ENCODE peak calls at places on chromosomes 2 and 18, in six cellular contexts. V is fibroblast of pulmonary artery, H is KBM-7, U is gastrocnemius medialis, B is amygdala, N is GM10248. E is an unnamed sample.

GRCh38 chr2:104620840-104621239 is 233.1 kb upstream of the POU3F3 start:
- DNase-seq in V (no peak), H (peak), U (no peak), B (no peak), N (no peak), E (no peak)

GRCh38 chr2:69735696-69736095 is 6.2 kb upstream of the ANXA4 start:
- DNase-seq in V (no peak), H (no peak), U (no peak), B (no peak), N (no peak), E (no peak)

GRCh38 chr2:53353372-53354111 is 414.1 kb upstream of the CHAC2 start:
- DNase-seq in V (peak), H (no peak), U (no peak), B (no peak), N (no peak), E (no peak)

GRCh38 chr2:217316743-217317142 is 456.9 kb upstream of the TNP1 start:
- DNase-seq in V (peak), H (peak), U (no peak), B (no peak), N (peak), E (no peak)

GRCh38 chr18:2657788-2658458 is 2.4 kb downstream of the SMCHD1 start:
- DNase-seq in V (peak), H (peak), U (no peak), B (no peak), N (peak), E (no peak)

GRCh38 chr18:51361130-51361860 is 163.8 kb upstream of the MEX3C start:
- DNase-seq in V (peak), H (peak), U (no peak), B (no peak), N (no peak), E (no peak)

GRCh38 chr18:32612651-32613050 is 142.0 kb upstream of the GAREM1 start:
- DNase-seq in V (no peak), H (no peak), U (no peak), B (no peak), N (no peak), E (no peak)

GRCh38 chr2:23418490-23418911 is 33.5 kb downstream of the KLHL29 start:
- DNase-seq in V (peak), H (no peak), U (no peak), B (no peak), N (no peak), E (no peak)

GRCh38 chr2:152718909-152719645 is 657 bp downstream of the ARL6IP6 start:
- DNase-seq in V (peak), H (peak), U (no peak), B (no peak), N (peak), E (no peak)

GRCh38 chr2:25323612-25324189 is 18.0 kb downstream of the DNMT3A start:
- DNase-seq in V (no peak), H (no peak), U (no peak), B (no peak), N (no peak), E (no peak)

GRCh38 chr2:60880633-60880987 is 764 bp upstream of the REL start:
- DNase-seq in V (no peak), H (no peak), U (no peak), B (no peak), N (no peak), E (no peak)

GRCh38 chr2:43068730-43069517 is 157.5 kb downstream of the ZFP36L2 start:
- DNase-seq in V (no peak), H (no peak), U (no peak), B (no peak), N (no peak), E (no peak)

GRCh38 chr2:210541280-210541902 is 15.0 kb upstream of the CPS1 start:
- DNase-seq in V (peak), H (no peak), U (no peak), B (no peak), N (no peak), E (no peak)

GRCh38 chr18:487371-487770 is 13.1 kb downstream of the COLEC12 start:
- DNase-seq in V (no peak), H (no peak), U (no peak), B (no peak), N (no peak), E (no peak)

GRCh38 chr2:99373144-99373543 is 36.0 kb downstream of the EIF5B start:
- DNase-seq in V (no peak), H (no peak), U (no peak), B (no peak), N (no peak), E (no peak)

GRCh38 chr2:130380096-130380934 is 24.5 kb downstream of the PTPN18 start:
- DNase-seq in V (no peak), H (no peak), U (no peak), B (no peak), N (no peak), E (no peak)

GRCh38 chr2:232892843-232893242 is 22.8 kb downstream of the SNORC start:
- DNase-seq in V (no peak), H (no peak), U (no peak), B (no peak), N (no peak), E (no peak)

GRCh38 chr2:1582891-1583341 is 161.4 kb downstream of the PXDN start:
- DNase-seq in V (no peak), H (no peak), U (no peak), B (no peak), N (no peak), E (no peak)

GRCh38 chr2:63424329-63425078 is 163.8 kb downstream of the WDPCP start:
- DNase-seq in V (peak), H (peak), U (no peak), B (no peak), N (peak), E (peak)

E was measured in H1.